ENCODE peak calls at places on chromosome 4, in nine cellular contexts. One of them, this sample, is unnamed.

GRCh38 chr4:75886104-75886503 is 16.1 kb downstream of the PPEF2 start:
- DNase-seq in RCC 7860: no peak
- DNase-seq in amniotic epithelial cell: no peak
- DNase-seq in neuronal stem cell: no peak
- DNase-seq in Karpas-422: no peak
- DNase-seq in germinal center: no peak
- DNase-seq in ascending aorta: no peak
- DNase-seq in NCI-H1694 treated with DMSO at 0.1 percent for 48 hours: no peak
- DNase-seq in ACHN: no peak
- DNase-seq in this sample: no peak

GRCh38 chr4:106541253-106541652 is 172.7 kb upstream of the GIMD1 start:
- DNase-seq in ascending aorta: no peak
- DNase-seq in ACHN: no peak
- DNase-seq in Karpas-422: no peak
- DNase-seq in amniotic epithelial cell: peak; percentile 55
- DNase-seq in germinal center: no peak
- DNase-seq in NCI-H1694 treated with DMSO at 0.1 percent for 48 hours: no peak
- DNase-seq in neuronal stem cell: no peak
- DNase-seq in RCC 7860: peak; percentile 42
- DNase-seq in this sample: peak; percentile 71

GRCh38 chr4:55214172-55214571 is 88.8 kb upstream of the KDR start:
- DNase-seq in amniotic epithelial cell: peak; percentile 15
- DNase-seq in Karpas-422: no peak
- DNase-seq in ACHN: no peak
- DNase-seq in germinal center: no peak
- DNase-seq in NCI-H1694 treated with DMSO at 0.1 percent for 48 hours: no peak
- DNase-seq in RCC 7860: no peak
- DNase-seq in neuronal stem cell: no peak
- DNase-seq in ascending aorta: no peak
- DNase-seq in this sample: no peak

GRCh38 chr4:1776521-1777161 is 16.5 kb upstream of the FGFR3 start:
- DNase-seq in amniotic epithelial cell: no peak
- DNase-seq in ACHN: no peak
- DNase-seq in NCI-H1694 treated with DMSO at 0.1 percent for 48 hours: no peak
- DNase-seq in ascending aorta: no peak
- DNase-seq in RCC 7860: no peak
- DNase-seq in germinal center: no peak
- DNase-seq in Karpas-422: no peak
- DNase-seq in neuronal stem cell: no peak
- DNase-seq in this sample: no peak

GRCh38 chr4:2828758-2829181 is 14.9 kb upstream of the ADD1 start:
- DNase-seq in ascending aorta: no peak
- DNase-seq in germinal center: no peak
- DNase-seq in Karpas-422: no peak
- DNase-seq in neuronal stem cell: no peak
- DNase-seq in NCI-H1694 treated with DMSO at 0.1 percent for 48 hours: no peak
- DNase-seq in RCC 7860: no peak
- DNase-seq in ACHN: no peak
- DNase-seq in amniotic epithelial cell: no peak
- DNase-seq in this sample: no peak

GRCh38 chr4:156217236-156217635 is 263.6 kb upstream of the CTSO start:
- DNase-seq in ACHN: no peak
- DNase-seq in Karpas-422: no peak
- DNase-seq in NCI-H1694 treated with DMSO at 0.1 percent for 48 hours: no peak
- DNase-seq in RCC 7860: no peak
- DNase-seq in neuronal stem cell: no peak
- DNase-seq in amniotic epithelial cell: no peak
- DNase-seq in germinal center: no peak
- DNase-seq in ascending aorta: no peak
- DNase-seq in this sample: no peak

GRCh38 chr4:88880001-88880400 is 177.0 kb downstream of the FAM13A start:
- DNase-seq in ascending aorta: no peak
- DNase-seq in ACHN: no peak
- DNase-seq in germinal center: no peak
- DNase-seq in NCI-H1694 treated with DMSO at 0.1 percent for 48 hours: no peak
- DNase-seq in neuronal stem cell: no peak
- DNase-seq in Karpas-422: no peak
- DNase-seq in amniotic epithelial cell: no peak
- DNase-seq in RCC 7860: no peak
- DNase-seq in this sample: peak; percentile 77

GRCh38 chr4:5798447-5798846 is 87.4 kb downstream of the EVC start:
- DNase-seq in Karpas-422: no peak
- DNase-seq in amniotic epithelial cell: no peak
- DNase-seq in NCI-H1694 treated with DMSO at 0.1 percent for 48 hours: peak; percentile 39
- DNase-seq in germinal center: no peak
- DNase-seq in ACHN: no peak
- DNase-seq in ascending aorta: no peak
- DNase-seq in RCC 7860: no peak
- DNase-seq in neuronal stem cell: no peak
- DNase-seq in this sample: no peak

GRCh38 chr4:3414421-3415279 is 27.1 kb upstream of the HGFAC start:
- DNase-seq in Karpas-422: no peak
- DNase-seq in NCI-H1694 treated with DMSO at 0.1 percent for 48 hours: no peak
- DNase-seq in amniotic epithelial cell: no peak
- DNase-seq in RCC 7860: no peak
- DNase-seq in germinal center: no peak
- DNase-seq in ascending aorta: no peak
- DNase-seq in neuronal stem cell: no peak
- DNase-seq in ACHN: no peak
- DNase-seq in this sample: no peak

GRCh38 chr4:11615601-11616000 is 186.9 kb upstream of the HS3ST1 start:
- DNase-seq in amniotic epithelial cell: peak; percentile 16
- DNase-seq in ACHN: no peak
- DNase-seq in ascending aorta: no peak
- DNase-seq in Karpas-422: no peak
- DNase-seq in NCI-H1694 treated with DMSO at 0.1 percent for 48 hours: peak; percentile 35
- DNase-seq in RCC 7860: no peak
- DNase-seq in germinal center: no peak
- DNase-seq in neuronal stem cell: no peak
- DNase-seq in this sample: no peak

GRCh38 chr4:25123236-25123635 is 37.0 kb downstream of the SEPSECS start:
- DNase-seq in neuronal stem cell: no peak
- DNase-seq in amniotic epithelial cell: no peak
- DNase-seq in ACHN: no peak
- DNase-seq in Karpas-422: no peak
- DNase-seq in ascending aorta: no peak
- DNase-seq in NCI-H1694 treated with DMSO at 0.1 percent for 48 hours: no peak
- DNase-seq in germinal center: no peak
- DNase-seq in RCC 7860: no peak
- DNase-seq in this sample: no peak

GRCh38 chr4:81207793-81208192 is 7.2 kb downstream of the PRKG2 start:
- DNase-seq in RCC 7860: no peak
- DNase-seq in germinal center: no peak
- DNase-seq in ascending aorta: no peak
- DNase-seq in amniotic epithelial cell: peak; percentile 29
- DNase-seq in ACHN: no peak
- DNase-seq in NCI-H1694 treated with DMSO at 0.1 percent for 48 hours: no peak
- DNase-seq in neuronal stem cell: no peak
- DNase-seq in Karpas-422: no peak
- DNase-seq in this sample: peak; percentile 93